ENCODE peak calls at places on chromosomes 5 and 9, in four cellular contexts. A is activated T-cell treated with anti-CD3 and anti-CD28 coated beads, Interleukin-2, amount 50 U/mL, for 4 hours; X is non-pigmented ciliary epithelial cell; C is activated CD4-positive, alpha-beta T cell treated with anti-CD3 and anti-CD28 coated beads, Interleukin-2, amount 50 U/mL, for 1 hour. M is an unnamed sample.

GRCh38 chr5:147234825-147235635 is at the start of gene STK32A:
- DNase-seq in A (no peak), X (no peak), C (no peak), M (no peak)

GRCh38 chr5:139862313-139862712 is 66.7 kb downstream of the PSD2 start:
- DNase-seq in A (no peak), X (no peak), C (no peak), M (no peak)

GRCh38 chr9:104993291-104993963 is 65.5 kb upstream of the ABCA1 start:
- DNase-seq in A (no peak), X (no peak), C (no peak), M (no peak)

GRCh38 chr9:103990311-103990710 is 103.8 kb upstream of the SMC2 start:
- DNase-seq in A (no peak), X (no peak), C (no peak), M (no peak)

GRCh38 chr5:1226839-1227238 is 1.7 kb downstream of the SLC6A18 start:
- DNase-seq in A (no peak), X (no peak), C (no peak), M (no peak)

GRCh38 chr9:69594180-69594579 is 78.0 kb downstream of the APBA1 start:
- DNase-seq in A (no peak), X (no peak), C (no peak), M (no peak)

GRCh38 chr5:176823076-176823481 is 12.7 kb downstream of the UNC5A start:
- DNase-seq in A (no peak), X (no peak), C (no peak), M (no peak)

GRCh38 chr9:84668204-84669007 is 1.1 kb upstream of the NTRK2 start:
- DNase-seq in A (no peak), X (no peak), C (peak; percentile 12), M (peak; percentile 16)

GRCh38 chr5:154287136-154287535 is 96.6 kb downstream of the GALNT10 start:
- DNase-seq in A (no peak), X (peak; percentile 78), C (no peak), M (no peak)

GRCh38 chr5:10645146-10645545 is 81.3 kb downstream of the ANKRD33B start:
- DNase-seq in A (no peak), X (no peak), C (no peak), M (no peak)

GRCh38 chr9:446074-446699 is 231.5 kb downstream of the DOCK8 start:
- DNase-seq in A (no peak), X (no peak), C (no peak), M (no peak)

GRCh38 chr5:116388564-116389258 is 185.9 kb downstream of the SEMA6A start:
- DNase-seq in A (no peak), X (no peak), C (no peak), M (no peak)

GRCh38 chr5:158139161-158139560 is 280.2 kb upstream of the CLINT1 start:
- DNase-seq in A (no peak), X (no peak), C (no peak), M (no peak)

GRCh38 chr9:107703651-107704050 is 214.1 kb upstream of the KLF4 start:
- DNase-seq in A (no peak), X (no peak), C (no peak), M (no peak)

GRCh38 chr5:134536876-134537275 is 11.4 kb downstream of the JADE2 start:
- DNase-seq in A (no peak), X (no peak), C (no peak), M (no peak)

M was measured in stimulated activated naive CD4-positive, alpha-beta T cell treated with Interleukin-2 at 50 U/mL for 16 hours.